ENCODE peak calls at places on chromosomes 4 and X, in four cellular contexts. L is EH, T is type B pancreatic cell, O is mesendoderm. I is an unnamed sample.

GRCh38 chrX:3639236-3639635 is 74.2 kb downstream of the PRKX start:
- DNase-seq in L (no peak), T (no peak), O (no peak), I (no peak)

GRCh38 chr4:33262809-33263208 is 2542.6 kb downstream of the PCDH7 start:
- DNase-seq in L (peak), T (no peak), O (no peak), I (no peak)

GRCh38 chr4:80266267-80266901 is at the start of gene FGF5:
- DNase-seq in L (peak), T (peak), O (peak), I (no peak)

GRCh38 chrX:118455013-118455412 is 40.6 kb upstream of the DOCK11 start:
- DNase-seq in L (no peak), T (no peak), O (peak), I (no peak)

GRCh38 chrX:150338615-150339014 is 24.5 kb upstream of the MAMLD1 start:
- DNase-seq in L (no peak), T (no peak), O (no peak), I (no peak)

GRCh38 chrX:11386812-11387211 is 93.6 kb downstream of the AMELX start:
- DNase-seq in L (no peak), T (no peak), O (no peak), I (no peak)

GRCh38 chrX:40068048-40068447 is 29.7 kb downstream of the BCOR start:
- DNase-seq in L (peak), T (no peak), O (peak), I (no peak)

GRCh38 chrX:77014655-77015377 is 432.4 kb upstream of the FGF16 start:
- DNase-seq in L (no peak), T (no peak), O (peak), I (no peak)

GRCh38 chr4:159639924-159640323 is 537.0 kb downstream of the RAPGEF2 start:
- DNase-seq in L (no peak), T (no peak), O (no peak), I (no peak)

GRCh38 chr4:168651374-168651773 is 154.5 kb downstream of the PALLD start:
- DNase-seq in L (no peak), T (no peak), O (peak), I (no peak)

GRCh38 chr4:15955670-15956069 is 7.3 kb downstream of the FGFBP2 start:
- DNase-seq in L (peak), T (no peak), O (peak), I (no peak)

GRCh38 chrX:51892921-51893745 is at the start of gene MAGED1:
- DNase-seq in L (peak), T (peak), O (peak), I (peak)

GRCh38 chrX:66622209-66622608 is 16.7 kb downstream of the EDA2R start:
- DNase-seq in L (peak), T (no peak), O (no peak), I (no peak)

GRCh38 chr4:82886145-82886942 is 4.6 kb downstream of the SEC31A start:
- DNase-seq in L (no peak), T (no peak), O (no peak), I (no peak)

GRCh38 chrX:124211312-124211942 is 121.0 kb upstream of the TEX13D start:
- DNase-seq in L (peak), T (no peak), O (peak), I (no peak)

GRCh38 chrX:21656587-21657317 is 1.4 kb downstream of the KLHL34 start:
- DNase-seq in L (no peak), T (no peak), O (no peak), I (no peak)

GRCh38 chr4:128776794-128777216 is 32.7 kb upstream of the JADE1 start:
- DNase-seq in L (peak), T (no peak), O (no peak), I (no peak)

GRCh38 chrX:2497961-2498780 is 2.6 kb downstream of the DHRSX start:
- DNase-seq in L (peak), T (no peak), O (no peak), I (no peak)

GRCh38 chr4:39043058-39043696 is 11.0 kb upstream of the TMEM156 start:
- DNase-seq in L (peak), T (no peak), O (peak), I (no peak)

GRCh38 chr4:710916-711315 is 5.3 kb downstream of the PCGF3 start:
- DNase-seq in L (no peak), T (no peak), O (no peak), I (no peak)

GRCh38 chr4:124426279-124426678 is 286.3 kb downstream of the ANKRD50 start:
- DNase-seq in L (no peak), T (no peak), O (peak), I (no peak)

GRCh38 chrX:135437867-135438733 is 16.4 kb downstream of the SMIM10L2A start:
- DNase-seq in L (no peak), T (no peak), O (peak), I (no peak)

GRCh38 chrX:123336666-123337065 is 152.6 kb downstream of the GRIA3 start:
- DNase-seq in L (peak), T (no peak), O (no peak), I (no peak)

GRCh38 chrX:109839694-109840358 is 106.8 kb upstream of the ACSL4 start:
- DNase-seq in L (peak), T (no peak), O (peak), I (no peak)

GRCh38 chrX:24341795-24342194 is 18.6 kb upstream of the SUPT20HL1 start:
- DNase-seq in L (peak), T (no peak), O (no peak), I (no peak)

GRCh38 chrX:151852294-151852693 is 60.4 kb upstream of the MAGEA4 start:
- DNase-seq in L (no peak), T (no peak), O (peak), I (no peak)

GRCh38 chrX:136839196-136839595 is 41.3 kb downstream of the RBMX start:
- DNase-seq in L (peak), T (no peak), O (no peak), I (no peak)

GRCh38 chrX:152656087-152656486 is 18.4 kb downstream of the GABRQ start:
- DNase-seq in L (no peak), T (no peak), O (no peak), I (peak)